ENCODE peak calls at places on chromosomes 1 and 21, in five cellular contexts. Q is tibial nerve, I is fibroblast of the aortic adventitia, W is heart right ventricle, G is PC-3. R is an unnamed sample.
A peak's percentile ranks its signal among the peaks of the same experiment; 100 is the strongest.

GRCh38 chr21:37153193-37153934 is 80.3 kb downstream of the TTC3 start:
- DNase-seq in Q (no peak), I (peak; percentile 95), W (no peak), G (peak; percentile 94), R (no peak)

GRCh38 chr1:168465942-168466702 is 77.7 kb downstream of the XCL2 start:
- DNase-seq in Q (no peak), I (no peak), W (peak; percentile 26), G (peak; percentile 76), R (no peak)

GRCh38 chr1:225763815-225764548 is 13.6 kb upstream of the SRP9 start:
- DNase-seq in Q (no peak), I (peak; percentile 92), W (peak; percentile 38), G (no peak), R (no peak)

GRCh38 chr1:109823543-109824348 is 60.0 kb upstream of the EPS8L3 start:
- DNase-seq in Q (peak; percentile 37), I (peak; percentile 66), W (no peak), G (peak; percentile 57), R (no peak)

GRCh38 chr1:206430031-206430983 is 40.0 kb upstream of the IKBKE start:
- DNase-seq in Q (no peak), I (peak; percentile 87), W (peak; percentile 59), G (peak; percentile 90), R (no peak)

GRCh38 chr1:186093437-186093836 is 281.6 kb downstream of the TPR start:
- DNase-seq in Q (no peak), I (peak; percentile 57), W (peak; percentile 65), G (peak; percentile 43), R (no peak)

GRCh38 chr1:31891280-31891679 is 46.9 kb downstream of the PTP4A2 start:
- DNase-seq in Q (no peak), I (no peak), W (no peak), G (peak; percentile 25), R (no peak)

GRCh38 chr1:31768939-31769704 is 5.0 kb upstream of the ADGRB2 start:
- DNase-seq in Q (no peak), I (no peak), W (no peak), G (no peak), R (no peak)

GRCh38 chr1:47507921-47508894 is 70.4 kb downstream of the FOXD2 start:
- DNase-seq in Q (peak; percentile 20), I (no peak), W (peak; percentile 25), G (peak; percentile 22), R (no peak)

GRCh38 chr1:223504741-223505140 is 111.5 kb downstream of the CCDC185 start:
- DNase-seq in Q (no peak), I (peak; percentile 64), W (no peak), G (peak; percentile 97), R (peak; percentile 74)

GRCh38 chr1:179031855-179032513 is 6.3 kb downstream of the FAM20B start:
- DNase-seq in Q (no peak), I (peak; percentile 39), W (no peak), G (peak; percentile 35), R (no peak)

GRCh38 chr1:24379733-24380315 is 33.8 kb downstream of the STPG1 start:
- DNase-seq in Q (no peak), I (peak; percentile 60), W (no peak), G (peak; percentile 77), R (no peak)

GRCh38 chr21:28636988-28637691 is 355.5 kb downstream of the LTN1 start:
- DNase-seq in Q (no peak), I (peak; percentile 98), W (no peak), G (peak; percentile 96), R (no peak)

GRCh38 chr1:8422439-8423133 is 104.7 kb downstream of the SLC45A1 start:
- DNase-seq in Q (no peak), I (peak; percentile 65), W (no peak), G (peak; percentile 20), R (no peak)

GRCh38 chr21:29771491-29772066 is 168.2 kb downstream of the GRIK1 start:
- DNase-seq in Q (no peak), I (no peak), W (no peak), G (no peak), R (no peak)

GRCh38 chr1:178928985-178929384 is 58.1 kb upstream of the ANGPTL1 start:
- DNase-seq in Q (no peak), I (no peak), W (no peak), G (no peak), R (no peak)

GRCh38 chr1:113002297-113002696 is 46.3 kb upstream of the SLC16A1 start:
- DNase-seq in Q (no peak), I (no peak), W (no peak), G (no peak), R (no peak)

GRCh38 chr1:24694380-24694843 is 50.8 kb upstream of the CLIC4 start:
- DNase-seq in Q (no peak), I (peak; percentile 95), W (peak; percentile 71), G (no peak), R (no peak)

GRCh38 chr1:93679546-93679945 is 2.1 kb downstream of the BCAR3 start:
- DNase-seq in Q (no peak), I (peak; percentile 53), W (no peak), G (peak; percentile 43), R (no peak)

GRCh38 chr1:9442266-9442846 is 96.9 kb upstream of the SLC25A33 start:
- DNase-seq in Q (no peak), I (peak; percentile 36), W (no peak), G (no peak), R (no peak)

GRCh38 chr1:208172389-208173140 is 71.6 kb downstream of the PLXNA2 start:
- DNase-seq in Q (no peak), I (no peak), W (no peak), G (peak; percentile 16), R (no peak)

GRCh38 chr1:11147371-11147770 is 41.8 kb upstream of the ANGPTL7 start:
- DNase-seq in Q (no peak), I (peak; percentile 24), W (no peak), G (peak; percentile 93), R (no peak)

GRCh38 chr1:43367026-43367903 is 546 bp downstream of the ELOVL1 start:
- DNase-seq in Q (no peak), I (no peak), W (peak; percentile 17), G (peak; percentile 75), R (no peak)

GRCh38 chr1:226892534-226892895 is 22.1 kb downstream of the PSEN2 start:
- DNase-seq in Q (no peak), I (no peak), W (no peak), G (no peak), R (no peak)

GRCh38 chr1:153616144-153616884 is at the start of gene S100A14:
- DNase-seq in Q (no peak), I (no peak), W (no peak), G (peak; percentile 95), R (no peak)
- H3K4me3 ChIP-seq in Q (no peak within 1 kb of the TSS), I (no peak within 1 kb of the TSS), W (no peak within 1 kb of the TSS), G (peak within 1 kb of the TSS; percentile 70), R (no peak within 1 kb of the TSS)

GRCh38 chr1:36994863-36995262 is 39.5 kb downstream of the GRIK3 start:
- DNase-seq in Q (no peak), I (no peak), W (no peak), G (no peak), R (no peak)
- TF ChIP-seq CTCF in Q (no peak), I (no peak), W (no peak), G (no peak), R (no peak)

DNA sequence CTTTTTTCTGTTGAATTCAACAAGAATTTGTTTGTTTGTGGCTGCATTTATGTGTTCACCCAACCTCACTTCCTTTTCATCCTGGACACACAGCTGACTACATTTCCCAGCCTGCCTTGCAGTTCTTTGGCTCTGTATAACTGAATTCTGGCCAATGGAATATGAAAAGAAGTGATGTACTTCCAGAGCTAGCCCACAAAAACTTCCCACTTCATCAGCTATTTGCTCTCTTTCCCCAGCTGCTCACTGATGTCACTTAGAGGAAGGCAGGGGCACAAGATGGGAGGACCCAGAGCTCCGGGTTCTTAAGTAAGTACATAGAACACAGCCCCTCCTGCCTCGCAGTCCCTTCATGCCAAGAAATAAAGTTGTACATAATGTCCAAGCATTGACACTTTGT is 235.0 kb upstream of the FGGY start:
- DNase-seq in Q (peak; percentile 49), I (peak; percentile 97), W (peak; percentile 86), G (peak; percentile 46), R (no peak)
- H3K4me3 ChIP-seq in Q (no peak overlapping the region), I (peak overlapping the region; percentile 55), W (peak overlapping the region; percentile 46), G (no peak overlapping the region), R (no peak overlapping the region)

GRCh38 chr1:38763106-38763505 is 96.5 kb downstream of the RRAGC start:
- DNase-seq in Q (no peak), I (no peak), W (no peak), G (no peak), R (no peak)
- TF ChIP-seq CTCF in Q (no peak), I (no peak), W (no peak), G (no peak), R (no peak)

DNA sequence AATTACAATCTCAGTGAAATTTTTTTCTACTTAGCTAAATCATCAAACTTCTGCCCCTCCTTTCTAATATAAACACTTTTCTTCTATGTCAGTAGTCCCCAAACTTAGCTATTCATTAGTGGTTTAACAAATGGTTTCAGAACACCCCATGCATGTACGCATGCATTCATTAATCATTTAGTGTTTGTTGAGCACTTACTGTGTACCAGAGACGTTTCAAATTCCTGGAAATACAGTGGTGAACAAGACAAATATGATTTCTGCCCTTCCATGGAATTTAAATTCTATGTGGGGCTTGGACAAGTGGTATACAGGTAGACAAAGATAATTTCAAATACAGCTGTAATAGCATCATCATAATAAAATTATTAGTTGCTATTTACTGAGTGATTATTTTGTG is 1.5 kb downstream of the ZBTB40 start:
- DNase-seq in Q (no peak), I (no peak), W (no peak), G (no peak), R (no peak)
- H3K4me3 ChIP-seq in Q (no peak overlapping the region), I (no peak overlapping the region), W (peak overlapping the region; percentile 95), G (peak overlapping the region; percentile 85), R (peak overlapping the region; percentile 99)

DNA sequence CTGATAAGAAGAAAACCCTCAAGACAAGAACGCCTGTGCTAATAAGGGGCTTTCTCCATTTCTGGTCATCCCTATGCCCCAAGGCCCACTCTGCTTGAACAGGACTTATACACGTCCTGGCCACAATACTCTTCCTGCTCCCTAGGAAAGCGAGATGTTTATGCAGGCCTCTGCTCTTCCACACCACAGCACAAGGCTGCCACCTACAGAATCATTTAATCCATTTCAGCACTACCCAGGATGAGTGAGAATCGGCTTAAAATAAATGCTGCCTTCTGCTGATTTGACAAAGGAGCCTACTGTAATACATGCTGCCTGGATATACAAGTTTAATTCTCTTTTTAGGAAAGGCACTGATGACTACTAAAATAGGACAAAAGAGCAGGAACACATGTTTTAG is 29.4 kb downstream of the FRRS1 start:
- DNase-seq in Q (no peak), I (peak; percentile 78), W (peak; percentile 46), G (peak; percentile 61), R (no peak)
- TF ChIP-seq CTCF in Q (peak; percentile 25), I (peak; percentile 56), W (peak; percentile 52), G (peak; percentile 72), R (peak; percentile 62)

DNA sequence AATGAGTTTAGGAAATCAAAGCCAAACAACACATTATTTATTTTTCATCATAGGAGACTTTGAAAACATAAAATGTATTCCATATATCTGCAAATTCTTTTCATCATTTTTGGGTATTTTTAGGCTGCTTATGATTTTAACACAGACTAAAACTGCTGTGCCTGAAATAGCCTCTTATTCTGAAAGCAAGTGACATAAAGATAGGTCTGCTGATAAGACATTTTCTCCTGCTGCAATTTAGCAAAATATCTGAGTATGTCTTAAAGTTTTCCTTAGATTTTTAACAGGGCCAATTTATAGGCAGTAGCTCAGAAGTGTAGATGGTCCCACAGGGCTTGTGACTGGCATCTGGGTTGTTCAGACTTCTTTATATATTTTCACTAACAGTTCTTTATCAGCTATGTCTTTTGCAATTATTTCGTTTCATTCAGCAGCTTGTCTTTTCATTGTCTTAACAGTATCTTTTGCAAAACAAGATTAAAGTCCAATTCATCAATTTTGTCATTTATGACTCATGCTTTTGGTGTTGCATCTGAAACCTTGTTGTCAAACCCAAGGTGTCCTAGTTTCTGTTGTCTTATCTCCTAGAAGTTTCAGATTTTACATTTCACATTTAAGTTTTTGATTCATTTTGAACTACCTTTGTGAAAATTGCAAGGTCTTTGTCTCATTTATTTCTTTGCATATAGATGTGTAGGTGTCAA is 41.2 kb upstream of the ZNF124 start:
- DNase-seq in Q (no peak), I (peak; percentile 3), W (no peak), G (no peak), R (no peak)
- H3K4me3 ChIP-seq in Q (no peak overlapping the region), I (no peak overlapping the region), W (no peak overlapping the region), G (no peak overlapping the region), R (no peak overlapping the region)